ENCODE peak calls at places on chromosome 11, in four cellular contexts. A is colonic mucosa; F is lower lobe of right lung; U is CD8-positive, alpha-beta T cell. B is an unnamed sample.

GRCh38 chr11:11600288-11600687 is 21.5 kb downstream of the GALNT18 start:
- DNase-seq in A (no peak), F (no peak), U (no peak), B (no peak)

GRCh38 chr11:126337472-126338241 is 17.8 kb upstream of the ST3GAL4 start:
- DNase-seq in A (no peak), F (no peak), U (no peak), B (no peak)

GRCh38 chr11:118608268-118609214 is 1.1 kb downstream of the PHLDB1 start:
- DNase-seq in A (peak; percentile 58), F (peak; percentile 77), U (peak; percentile 95), B (no peak)

GRCh38 chr11:99687320-99687719 is 666.6 kb downstream of the CNTN5 start:
- DNase-seq in A (no peak), F (no peak), U (no peak), B (no peak)

GRCh38 chr11:17171342-17171741 is 36.4 kb downstream of the PIK3C2A start:
- DNase-seq in A (no peak), F (no peak), U (no peak), B (peak; percentile 14)

GRCh38 chr11:115924744-115925567 is 420.7 kb upstream of the CADM1 start:
- DNase-seq in A (no peak), F (no peak), U (no peak), B (peak; percentile 52)

GRCh38 chr11:107840120-107840479 is 18.5 kb downstream of the SLC35F2 start:
- DNase-seq in A (no peak), F (no peak), U (no peak), B (peak; percentile 34)

GRCh38 chr11:82680252-82680651 is 53.4 kb downstream of the FAM181B start:
- DNase-seq in A (peak; percentile 74), F (no peak), U (no peak), B (no peak)

GRCh38 chr11:47950396-47950795 is 30.0 kb upstream of the PTPRJ start:
- DNase-seq in A (no peak), F (peak; percentile 54), U (peak; percentile 58), B (no peak)

GRCh38 chr11:34331329-34331728 is 26.5 kb downstream of the ABTB2 start:
- DNase-seq in A (peak; percentile 42), F (no peak), U (no peak), B (no peak)

GRCh38 chr11:19559746-19560145 is 152.9 kb upstream of the NAV2 start:
- DNase-seq in A (no peak), F (no peak), U (no peak), B (no peak)

GRCh38 chr11:113553235-113553634 is 78.0 kb upstream of the DRD2 start:
- DNase-seq in A (no peak), F (no peak), U (no peak), B (peak; percentile 95)

GRCh38 chr11:20111871-20112270 is 48.4 kb downstream of the DBX1 start:
- DNase-seq in A (no peak), F (no peak), U (no peak), B (no peak)

GRCh38 chr11:112555491-112556364 is 295.1 kb upstream of the PLET1 start:
- DNase-seq in A (peak; percentile 59), F (peak; percentile 65), U (peak; percentile 62), B (peak; percentile 12)

GRCh38 chr11:31834237-31834636 is 23.1 kb upstream of the PAX6 start:
- DNase-seq in A (no peak), F (no peak), U (no peak), B (no peak)

GRCh38 chr11:82676483-82677094 is 57.1 kb downstream of the FAM181B start:
- DNase-seq in A (no peak), F (no peak), U (no peak), B (no peak)

GRCh38 chr11:133966924-133967598 is 10.3 kb upstream of the IGSF9B start:
- DNase-seq in A (peak; percentile 29), F (no peak), U (peak; percentile 80), B (no peak)

GRCh38 chr11:88284306-88285057 is 53.1 kb downstream of the CTSC start:
- DNase-seq in A (no peak), F (no peak), U (no peak), B (no peak)

GRCh38 chr11:111561801-111562325 is 21.3 kb downstream of the LAYN start:
- DNase-seq in A (no peak), F (no peak), U (no peak), B (no peak)

GRCh38 chr11:10752061-10752460 is 1.0 kb downstream of the CTR9 start:
- DNase-seq in A (no peak), F (no peak), U (no peak), B (no peak)

GRCh38 chr11:73287400-73288101 is 15.4 kb downstream of the P2RY6 start:
- DNase-seq in A (no peak), F (no peak), U (no peak), B (no peak)

GRCh38 chr11:17415523-17416104 is 27.2 kb upstream of the KCNJ11 start:
- DNase-seq in A (no peak), F (peak; percentile 30), U (no peak), B (no peak)

GRCh38 chr11:115656684-115657083 is 152.5 kb upstream of the CADM1 start:
- DNase-seq in A (peak; percentile 72), F (no peak), U (no peak), B (no peak)

GRCh38 chr11:76891285-76891684 is 30.6 kb downstream of the ACER3 start:
- DNase-seq in A (no peak), F (no peak), U (no peak), B (no peak)

GRCh38 chr11:42239102-42239501 is 779.6 kb upstream of the LRRC4C start:
- DNase-seq in A (no peak), F (no peak), U (no peak), B (no peak)

GRCh38 chr11:59142530-59143507 is at the start of gene FAM111A:
- DNase-seq in A (peak; percentile 93), F (peak; percentile 95), U (peak; percentile 84), B (peak; percentile 82)

GRCh38 chr11:87878373-87878779 is 296.9 kb downstream of the RAB38 start:
- DNase-seq in A (peak; percentile 17), F (no peak), U (no peak), B (peak; percentile 12)

GRCh38 chr11:130160460-130161090 is 993 bp downstream of the ST14 start:
- DNase-seq in A (peak; percentile 52), F (no peak), U (no peak), B (no peak)

GRCh38 chr11:30497600-30497999 is 88.6 kb downstream of the MPPED2 start:
- DNase-seq in A (no peak), F (no peak), U (no peak), B (no peak)

GRCh38 chr11:112881461-112881860 is 79.8 kb upstream of the NCAM1 start:
- DNase-seq in A (peak; percentile 49), F (peak; percentile 55), U (no peak), B (peak; percentile 18)

GRCh38 chr11:20250644-20251247 is 90.5 kb upstream of the DBX1 start:
- DNase-seq in A (no peak), F (no peak), U (no peak), B (no peak)

GRCh38 chr11:17209939-17210245 is 2.1 kb upstream of the PIK3C2A start:
- DNase-seq in A (no peak), F (no peak), U (no peak), B (no peak)

GRCh38 chr11:126257144-126257543 is 11.6 kb downstream of the SRPRA start:
- DNase-seq in A (no peak), F (no peak), U (no peak), B (no peak)

GRCh38 chr11:10476342-10476741 is 21.3 kb downstream of the AMPD3 start:
- DNase-seq in A (no peak), F (no peak), U (no peak), B (no peak)

GRCh38 chr11:92980291-92980690 is 10.8 kb downstream of the MTNR1B start:
- DNase-seq in A (no peak), F (no peak), U (no peak), B (no peak)

GRCh38 chr11:67466962-67467771 is 1.9 kb downstream of the TMEM134 start:
- DNase-seq in A (no peak), F (no peak), U (no peak), B (no peak)

GRCh38 chr11:67468056-67468455 is 995 bp downstream of the TMEM134 start:
- DNase-seq in A (peak; percentile 87), F (peak; percentile 84), U (no peak), B (no peak)

GRCh38 chr11:67470337-67471002 is 1.4 kb upstream of the TMEM134 start:
- DNase-seq in A (no peak), F (no peak), U (no peak), B (no peak)

GRCh38 chr11:67468509-67468834 is 579 bp downstream of the TMEM134 start:
- DNase-seq in A (peak; percentile 61), F (no peak), U (no peak), B (no peak)

GRCh38 chr11:67468835-67469811 is at the start of gene TMEM134:
- DNase-seq in A (peak; percentile 92), F (peak; percentile 95), U (peak; percentile 93), B (peak; percentile 44)
- TF ChIP-seq CTCF in A (peak; percentile 26), F (peak; percentile 58), U (peak; percentile 43), B (peak; percentile 45)

GRCh38 chr11:102316505-102316904 is 779 bp upstream of the BIRC3 start:
- DNase-seq in A (no peak), F (no peak), U (no peak), B (no peak)

GRCh38 chr11:102314784-102315183 is 2.5 kb upstream of the BIRC3 start:
- DNase-seq in A (no peak), F (no peak), U (no peak), B (no peak)

GRCh38 chr11:102313225-102313940 is 3.9 kb upstream of the BIRC3 start:
- DNase-seq in A (no peak), F (no peak), U (no peak), B (no peak)

GRCh38 chr11:102309621-102310541 is 7.4 kb upstream of the BIRC3 start:
- DNase-seq in A (no peak), F (no peak), U (no peak), B (no peak)

DNA sequence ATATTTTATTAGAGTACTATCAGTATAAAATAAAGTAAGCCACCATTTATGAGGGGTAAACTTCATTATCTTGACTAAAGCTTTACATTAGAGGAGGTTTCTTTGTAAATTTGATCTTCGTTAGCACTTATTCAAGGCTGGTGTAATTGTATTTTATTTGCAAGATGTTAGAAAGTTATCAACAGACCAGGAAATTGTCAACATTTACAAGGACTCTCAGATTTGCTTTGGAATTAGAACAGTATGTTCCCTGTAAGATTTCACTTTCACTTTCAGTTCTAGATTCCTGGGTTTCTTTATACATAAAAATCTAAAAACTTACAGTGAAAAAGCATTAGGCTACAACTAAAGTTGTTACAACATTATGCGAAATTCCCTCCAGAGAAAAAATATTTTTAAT is 4.6 kb upstream of the BIRC3 start:
- DNase-seq in A (no peak), F (no peak), U (no peak), B (no peak)
- H3K4me3 ChIP-seq in A (no peak overlapping the region), F (peak overlapping the region; percentile 27), U (no peak overlapping the region), B (no peak overlapping the region)

GRCh38 chr11:1006762-1007161 is 29.8 kb downstream of the MUC6 start:
- DNase-seq in A (no peak), F (no peak), U (no peak), B (no peak)
- H3K36me3 ChIP-seq in A (peaks cover 21% of the 10 kb centered on the region), F (peaks cover 100% of the 10 kb centered on the region), U (peaks cover 34% of the 10 kb centered on the region), B (peaks cover 3% of the 10 kb centered on the region)

DNA sequence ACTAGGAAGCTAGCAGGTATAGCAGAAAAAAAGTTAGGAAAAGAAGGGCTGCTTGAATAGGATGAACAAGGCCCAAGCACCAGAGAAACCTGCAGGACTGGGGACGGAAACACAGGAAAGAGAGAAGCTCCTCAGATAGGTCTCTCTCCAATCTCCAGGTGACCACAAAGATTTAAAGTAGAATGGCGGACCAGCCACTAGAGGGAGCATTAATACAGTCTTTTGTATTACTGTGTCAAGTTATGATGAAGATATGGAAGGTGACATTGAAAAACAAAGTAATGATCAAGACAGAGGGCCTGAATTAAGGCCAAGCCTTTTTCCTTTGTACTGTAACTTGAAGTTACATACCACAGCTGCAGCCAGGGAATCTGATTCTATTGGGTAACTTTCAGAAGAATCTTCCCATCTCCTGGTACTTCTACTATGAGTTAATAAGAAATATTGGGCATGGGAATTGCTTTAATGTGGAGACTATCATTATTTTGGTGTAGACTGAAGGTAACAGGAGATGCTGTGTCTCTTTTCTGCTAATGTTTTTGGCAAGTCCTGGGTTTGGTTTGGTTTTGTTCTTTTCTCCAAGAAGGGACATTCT is 33.8 kb downstream of the OR2AG2 start:
- DNase-seq in A (peak; percentile 64), F (no peak), U (peak; percentile 75), B (no peak)
- TF ChIP-seq CTCF in A (no peak), F (peak; percentile 66), U (peak; percentile 59), B (peak; percentile 58)

B was measured in kidney epithelial cell.